ENCODE peak calls at places on chromosome 18, in six cellular contexts. P is HepG2, M is GM12878, E is K562, B is HCT116, V is H1. D is an unnamed sample.

GRCh38 chr18:76493213-76494107 is 1.6 kb downstream of the ZNF516 start:
- DNase-seq in M (no peak), B (no peak), E (peak), V (no peak), P (peak), D (no peak)

GRCh38 chr18:21598726-21599584 is 1.5 kb downstream of the ESCO1 start:
- DNase-seq in V (no peak), M (no peak), E (no peak), P (peak), B (peak), D (no peak)

GRCh38 chr18:66553824-66554223 is 50.1 kb downstream of the CDH19 start:
- DNase-seq in M (no peak), B (no peak), V (no peak), E (no peak), P (no peak), D (no peak)

GRCh38 chr18:10374195-10374594 is 80.2 kb upstream of the APCDD1 start:
- DNase-seq in E (no peak), P (no peak), M (no peak), B (no peak), V (no peak), D (no peak)

GRCh38 chr18:48064978-48065600 is 134.6 kb upstream of the SMAD2 start:
- DNase-seq in P (no peak), E (no peak), B (no peak), V (no peak), M (no peak), D (no peak)

GRCh38 chr18:44564922-44565321 is 115.8 kb upstream of the SETBP1 start:
- DNase-seq in P (no peak), E (no peak), B (no peak), M (no peak), V (no peak), D (no peak)

GRCh38 chr18:62634471-62634870 is 80.9 kb upstream of the PHLPP1 start:
- DNase-seq in M (no peak), E (no peak), P (no peak), V (no peak), B (no peak), D (no peak)

GRCh38 chr18:68262697-68263293 is 452.1 kb downstream of the TMX3 start:
- DNase-seq in M (no peak), B (no peak), P (no peak), V (no peak), E (no peak), D (no peak)

GRCh38 chr18:62716679-62717058 is 1.3 kb downstream of the PHLPP1 start:
- DNase-seq in B (no peak), M (no peak), V (peak), P (no peak), E (peak), D (peak)

GRCh38 chr18:9905401-9905922 is 8.4 kb upstream of the VAPA start:
- DNase-seq in B (no peak), P (peak), E (no peak), V (no peak), M (no peak), D (no peak)

GRCh38 chr18:23924813-23925212 is 89.7 kb upstream of the TTC39C start:
- DNase-seq in V (no peak), E (no peak), P (no peak), B (no peak), M (no peak), D (no peak)

GRCh38 chr18:75247041-75247551 is 36.5 kb downstream of the TSHZ1 start:
- DNase-seq in E (no peak), V (no peak), P (no peak), B (no peak), M (no peak), D (no peak)
- TF ChIP-seq ATF3 in E (no peak), V (no peak), P (no peak), B (no peak), M (no peak), D (no peak)

DNA sequence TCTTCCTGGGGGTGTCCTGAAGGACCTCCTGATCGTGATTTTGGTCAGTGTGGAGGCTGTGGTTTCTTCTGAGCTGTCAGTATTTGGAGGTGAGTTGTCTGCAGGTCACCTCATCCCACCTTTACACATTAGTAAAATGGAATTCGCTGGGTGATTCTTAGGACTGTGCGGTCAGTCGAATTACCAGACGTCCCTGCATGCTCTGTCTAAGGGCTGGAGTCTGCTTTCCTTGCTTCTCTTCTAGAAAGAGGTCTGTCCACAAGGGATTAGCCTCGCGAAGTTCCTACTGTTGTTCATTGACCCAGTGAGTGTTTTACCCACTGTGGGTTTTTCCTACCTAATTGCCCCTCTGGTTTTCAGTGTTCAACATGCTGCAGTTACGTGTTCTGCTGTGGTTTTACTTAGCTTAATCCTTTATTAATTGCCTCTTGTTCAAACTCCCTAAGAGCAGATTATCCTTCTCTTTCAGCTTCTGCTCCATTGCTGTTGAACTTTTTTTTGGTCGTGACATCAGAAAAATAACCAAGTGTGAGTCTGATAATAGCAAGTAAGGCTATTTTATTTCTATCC is 183.4 kb downstream of the NEDD4L start:
- DNase-seq in E (no peak), B (no peak), V (no peak), M (no peak), P (no peak), D (no peak)
- TF ChIP-seq ATF3 in E (no peak), B (no peak), V (no peak), M (no peak), P (no peak), D (no peak)

GRCh38 chr18:6648581-6648980 is 80.9 kb upstream of the ARHGAP28 start:
- DNase-seq in E (no peak), B (no peak), M (no peak), P (no peak), V (no peak), D (no peak)
- TF ChIP-seq ATF3 in E (no peak), B (no peak), M (no peak), P (no peak), V (no peak), D (no peak)

GRCh38 chr18:13254971-13255927 is 36.7 kb downstream of the LDLRAD4 start:
- DNase-seq in V (no peak), M (no peak), B (no peak), E (no peak), P (no peak), D (no peak)
- TF ChIP-seq ATF3 in V (no peak), M (no peak), B (no peak), E (no peak), P (no peak), D (no peak)